ENCODE peak calls at places on chromosomes 13 and 19, in five cellular contexts. P is mucosa of descending colon, M is bronchial epithelial cell, Z is tibial nerve, L is astrocyte. T is an unnamed sample.

GRCh38 chr13:100440756-100441421 is 147.7 kb downstream of the GGACT start:
- DNase-seq in P (no peak), M (no peak), Z (no peak), L (peak; percentile 68), T (no peak)

GRCh38 chr19:6736169-6736916 is 1.0 kb downstream of the GPR108 start:
- DNase-seq in P (peak; percentile 83), M (peak; percentile 85), Z (no peak), L (peak; percentile 79), T (peak; percentile 85)

GRCh38 chr13:99057310-99057975 is 79.6 kb upstream of the DOCK9 start:
- DNase-seq in P (no peak), M (peak; percentile 85), Z (no peak), L (no peak), T (peak; percentile 50)

GRCh38 chr13:99505814-99506269 is 4.6 kb downstream of the TM9SF2 start:
- DNase-seq in P (no peak), M (no peak), Z (no peak), L (peak; percentile 22), T (peak; percentile 50)

GRCh38 chr13:101492251-101492910 is 39.9 kb downstream of the ITGBL1 start:
- DNase-seq in P (no peak), M (no peak), Z (no peak), L (peak; percentile 59), T (no peak)

GRCh38 chr19:48627211-48627864 is 8.0 kb downstream of the SPHK2 start:
- DNase-seq in P (peak; percentile 69), M (peak; percentile 38), Z (no peak), L (no peak), T (no peak)

GRCh38 chr19:21463449-21464105 is 41.8 kb upstream of the ZNF429 start:
- DNase-seq in P (peak; percentile 67), M (no peak), Z (no peak), L (peak; percentile 49), T (peak; percentile 56)

GRCh38 chr19:36604656-36605100 is 435 bp upstream of the ZNF382 start:
- DNase-seq in P (peak; percentile 60), M (peak; percentile 18), Z (no peak), L (peak; percentile 37), T (peak; percentile 38)

GRCh38 chr13:84479656-84480055 is 597.4 kb upstream of the SLITRK1 start:
- DNase-seq in P (no peak), M (peak; percentile 91), Z (no peak), L (peak; percentile 54), T (peak; percentile 60)

GRCh38 chr19:19514881-19515763 is at the start of gene TSSK6:
- DNase-seq in P (no peak), M (no peak), Z (no peak), L (no peak), T (peak; percentile 20)
- H3K4me3 ChIP-seq in P (peak within 1 kb of the TSS; percentile 59), M (peak within 1 kb of the TSS; percentile 62), Z (peak within 1 kb of the TSS; percentile 85), L (peak within 1 kb of the TSS; percentile 95), T (peak within 1 kb of the TSS; percentile 99)

GRCh38 chr13:43020794-43021193 is 2.6 kb upstream of the DNAJC15 start:
- DNase-seq in P (no peak), M (no peak), Z (no peak), L (no peak), T (peak; percentile 63)

GRCh38 chr13:43021926-43022670 is 1.3 kb upstream of the DNAJC15 start:
- DNase-seq in P (no peak), M (no peak), Z (no peak), L (no peak), T (no peak)

GRCh38 chr13:43019811-43020210 is 3.6 kb upstream of the DNAJC15 start:
- DNase-seq in P (no peak), M (no peak), Z (no peak), L (no peak), T (no peak)

GRCh38 chr13:43026262-43026661 is 2.9 kb downstream of the DNAJC15 start:
- DNase-seq in P (no peak), M (no peak), Z (no peak), L (no peak), T (no peak)

GRCh38 chr13:43023244-43023931 is at the start of gene DNAJC15:
- DNase-seq in P (peak; percentile 90), M (peak; percentile 55), Z (peak; percentile 49), L (peak; percentile 75), T (peak; percentile 58)
- TF ChIP-seq CTCF in P (no peak), M (no peak), Z (peak; percentile 19), L (no peak), T (no peak)

DNA sequence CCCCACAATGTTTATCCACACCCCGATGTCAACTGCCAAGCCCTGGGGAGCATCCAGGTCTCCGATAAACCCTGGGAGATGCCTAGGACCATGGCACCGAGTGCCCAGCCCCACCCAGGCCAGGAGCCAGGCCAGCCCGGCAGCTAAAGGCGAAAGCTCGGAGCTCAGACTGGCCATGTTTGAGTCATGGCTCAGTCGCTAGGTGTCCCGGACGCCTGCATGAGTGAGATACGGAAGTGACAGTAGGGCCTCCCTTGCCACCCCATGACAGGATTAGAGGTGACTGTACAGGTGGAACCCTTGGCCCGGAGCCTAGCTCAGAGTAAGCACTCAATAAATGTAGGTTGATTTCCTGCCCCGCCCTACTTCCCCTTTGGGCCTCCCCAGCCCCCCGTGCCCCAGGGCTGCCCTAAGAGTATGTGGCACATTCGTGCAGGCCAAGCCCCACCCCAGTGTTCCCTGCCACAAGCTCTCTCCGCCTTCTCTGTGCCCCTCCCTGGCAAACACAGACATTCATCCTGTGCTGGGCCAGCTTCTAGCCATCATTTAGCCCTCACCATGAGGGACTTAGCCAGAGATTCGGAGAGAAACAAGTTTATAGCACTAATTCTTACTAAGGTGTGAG is 5.8 kb upstream of the TPM4 start:
- DNase-seq in P (peak; percentile 94), M (peak; percentile 83), Z (no peak), L (no peak), T (peak; percentile 98)
- H3K4me3 ChIP-seq in P (no peak overlapping the region), M (no peak overlapping the region), Z (no peak overlapping the region), L (peak overlapping the region; percentile 63), T (peak overlapping the region; percentile 100)

GRCh38 chr19:2315121-2315817 is 7.3 kb upstream of the LINGO3 start:
- DNase-seq in P (no peak), M (no peak), Z (no peak), L (no peak), T (no peak)

GRCh38 chr19:2312819-2313501 is 5.0 kb upstream of the LINGO3 start:
- DNase-seq in P (no peak), M (no peak), Z (no peak), L (no peak), T (no peak)

GRCh38 chr19:2317756-2318155 is 9.8 kb upstream of the LINGO3 start:
- DNase-seq in P (no peak), M (no peak), Z (no peak), L (no peak), T (no peak)

GRCh38 chr19:2317300-2317699 is 9.3 kb upstream of the LINGO3 start:
- DNase-seq in P (no peak), M (no peak), Z (no peak), L (no peak), T (no peak)

GRCh38 chr19:2315818-2316353 is 7.9 kb upstream of the LINGO3 start:
- DNase-seq in P (peak; percentile 75), M (no peak), Z (peak; percentile 33), L (no peak), T (peak; percentile 46)
- TF ChIP-seq CTCF in P (no peak), M (no peak), Z (peak; percentile 64), L (peak; percentile 32), T (peak; percentile 67)

GRCh38 chr13:48436661-48437242 is 23.8 kb upstream of the LPAR6 start:
- DNase-seq in P (no peak), M (peak; percentile 74), Z (no peak), L (no peak), T (no peak)
- H3K4me3 ChIP-seq in P (no peak overlapping the region), M (no peak overlapping the region), Z (no peak overlapping the region), L (no peak overlapping the region), T (no peak overlapping the region)

DNA sequence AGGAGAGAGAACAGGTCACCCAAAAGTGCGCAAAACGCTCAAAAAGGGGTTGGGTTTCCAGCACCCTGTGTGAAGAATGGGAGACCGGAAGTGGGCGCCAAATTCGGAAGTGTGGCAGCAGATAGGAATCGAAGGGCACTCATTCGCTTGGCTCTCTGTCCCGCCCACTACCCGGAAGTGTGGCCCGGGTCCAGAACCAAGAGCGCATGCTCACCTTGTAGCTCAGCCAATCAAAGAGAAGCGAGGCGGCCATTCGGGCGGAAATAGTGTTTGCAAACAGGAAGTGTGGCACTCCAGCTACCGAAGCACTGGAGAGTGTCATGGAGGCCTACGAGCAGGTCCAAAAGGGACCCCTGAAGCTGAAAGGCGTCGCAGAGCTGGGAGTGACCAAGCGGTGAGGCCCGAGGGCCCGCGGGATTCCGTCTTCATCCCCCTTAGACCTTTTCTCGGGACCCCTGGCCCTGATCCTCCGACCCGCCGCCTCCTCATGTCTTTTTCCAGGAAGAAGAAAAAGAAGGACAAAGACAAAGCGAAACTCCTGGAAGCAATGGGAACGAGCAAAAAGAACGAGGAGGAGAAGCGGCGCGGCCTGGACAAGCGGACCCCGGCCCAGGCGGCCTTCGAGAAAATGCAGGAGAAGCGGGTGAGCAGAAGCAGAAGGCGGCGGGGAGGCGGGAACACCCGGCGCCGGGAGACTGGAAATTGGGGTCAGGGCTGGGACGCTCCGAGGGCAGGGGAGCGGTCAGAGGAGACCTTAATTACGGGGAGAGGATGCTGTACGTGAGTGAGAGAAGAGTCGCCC is at the start of gene FAM32A:
- DNase-seq in P (peak; percentile 99), M (peak; percentile 96), Z (peak; percentile 99), L (peak; percentile 97), T (peak; percentile 99)
- TF ChIP-seq CTCF in P (peak; percentile 34), M (peak; percentile 23), Z (peak; percentile 67), L (peak; percentile 9), T (no peak)

GRCh38 chr13:26678330-26678729 is 82.3 kb downstream of the GPR12 start:
- DNase-seq in P (no peak), M (no peak), Z (no peak), L (no peak), T (no peak)

GRCh38 chr13:26678796-26679195 is 81.8 kb downstream of the GPR12 start:
- DNase-seq in P (no peak), M (no peak), Z (no peak), L (no peak), T (no peak)

GRCh38 chr13:26679945-26680516 is 80.6 kb downstream of the GPR12 start:
- DNase-seq in P (no peak), M (no peak), Z (no peak), L (peak; percentile 2), T (no peak)

GRCh38 chr13:26681036-26681435 is 79.5 kb downstream of the GPR12 start:
- DNase-seq in P (no peak), M (no peak), Z (no peak), L (no peak), T (no peak)

DNA sequence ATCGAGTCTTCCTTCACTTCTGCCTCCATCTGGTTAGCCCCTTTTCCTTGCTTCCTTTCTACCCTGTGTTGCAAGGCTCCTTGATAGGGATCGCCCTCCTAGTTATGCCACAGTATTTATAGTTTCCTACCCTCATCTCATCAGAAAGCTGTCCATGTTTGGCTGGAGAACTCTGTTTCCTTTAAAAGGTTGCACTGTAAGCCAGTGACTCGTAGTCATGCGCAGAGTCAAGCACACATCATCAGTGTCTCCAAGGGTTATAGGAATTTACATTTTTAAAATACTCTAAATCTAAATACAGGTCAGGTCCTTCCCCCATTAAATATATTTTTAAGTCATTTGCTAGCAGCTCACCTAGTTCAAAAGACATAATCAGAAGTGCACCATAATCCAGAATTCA is 81.2 kb downstream of the GPR12 start:
- DNase-seq in P (no peak), M (peak; percentile 53), Z (no peak), L (peak; percentile 8), T (peak; percentile 10)
- H3K4me3 ChIP-seq in P (no peak overlapping the region), M (no peak overlapping the region), Z (no peak overlapping the region), L (no peak overlapping the region), T (no peak overlapping the region)

T was measured in PC-3.